ENCODE peak calls at places on chromosomes 2 and 18, in nine cellular contexts. Z, I, E, S, C, D, T, P and B are unnamed samples.

GRCh38 chr2:227834423-227834822 is 20.8 kb downstream of the CCL20 start:
- DNase-seq in T (no peak), D (no peak), C (no peak), I (no peak), P (no peak), E (no peak), S (no peak), Z (no peak), B (no peak)

GRCh38 chr18:12879840-12880531 is 4.1 kb downstream of the PTPN2 start:
- DNase-seq in C (no peak), S (no peak), I (no peak), Z (no peak), D (no peak), P (no peak), T (no peak), E (no peak), B (no peak)

GRCh38 chr2:148207111-148207510 is 186.2 kb downstream of the MBD5 start:
- DNase-seq in I (no peak), D (no peak), P (no peak), C (no peak), S (no peak), Z (no peak), E (no peak), T (no peak), B (no peak)

GRCh38 chr2:221844187-221844586 is 272.1 kb upstream of the EPHA4 start:
- DNase-seq in C (no peak), E (no peak), T (no peak), I (no peak), D (no peak), Z (no peak), S (no peak), P (no peak), B (peak; percentile 9)

GRCh38 chr18:36467614-36468013 is 170.1 kb downstream of the FHOD3 start:
- DNase-seq in D (no peak), T (no peak), I (no peak), C (no peak), P (no peak), S (no peak), E (no peak), Z (no peak), B (no peak)

GRCh38 chr18:3688682-3689081 is 238.7 kb downstream of the TGIF1 start:
- DNase-seq in P (peak; percentile 98), Z (peak; percentile 88), S (no peak), E (no peak), C (no peak), D (no peak), T (peak; percentile 98), I (no peak), B (no peak)

GRCh38 chr18:79916128-79916494 is 35.3 kb downstream of the SLC66A2 start:
- DNase-seq in E (no peak), P (no peak), I (no peak), S (peak; percentile 27), T (no peak), D (no peak), C (peak; percentile 61), Z (no peak), B (no peak)

GRCh38 chr2:236538242-236538641 is 31.4 kb upstream of the ACKR3 start:
- DNase-seq in Z (no peak), T (no peak), P (no peak), C (no peak), E (no peak), D (no peak), I (no peak), S (no peak), B (peak; percentile 52)

GRCh38 chr2:231286964-231287363 is 88.5 kb downstream of the ARMC9 start:
- DNase-seq in I (no peak), D (no peak), E (no peak), T (no peak), S (no peak), Z (no peak), C (no peak), P (no peak), B (no peak)

GRCh38 chr2:28507806-28508764 is 12.2 kb downstream of the PLB1 start:
- DNase-seq in D (peak; percentile 44), C (peak; percentile 81), I (no peak), S (no peak), P (no peak), T (peak; percentile 53), Z (no peak), E (peak; percentile 33), B (no peak)

GRCh38 chr2:64548795-64549194 is 24.7 kb downstream of the AFTPH start:
- DNase-seq in P (no peak), D (no peak), C (no peak), S (no peak), E (no peak), Z (no peak), I (no peak), T (peak; percentile 65), B (no peak)

GRCh38 chr18:67485655-67486054 is 30.9 kb downstream of the DSEL start:
- DNase-seq in I (no peak), E (no peak), Z (no peak), C (no peak), S (no peak), D (no peak), T (no peak), P (no peak), B (no peak)

GRCh38 chr2:105397959-105398521 is 811 bp downstream of the FHL2 start:
- DNase-seq in C (no peak), S (no peak), P (peak; percentile 45), Z (no peak), E (no peak), I (no peak), T (peak; percentile 39), D (no peak), B (no peak)

GRCh38 chr2:124272442-124272841 is 247.4 kb downstream of the CNTNAP5 start:
- DNase-seq in E (no peak), D (no peak), P (no peak), I (no peak), T (no peak), Z (no peak), C (no peak), S (no peak), B (no peak)

GRCh38 chr2:218889937-218890336 is 9.3 kb downstream of the WNT10A start:
- DNase-seq in S (peak; percentile 62), Z (no peak), C (peak; percentile 47), T (no peak), P (no peak), D (no peak), I (no peak), E (no peak), B (no peak)

GRCh38 chr2:235954281-235954680 is 213.9 kb downstream of the GBX2 start:
- DNase-seq in Z (no peak), C (no peak), S (peak; percentile 9), T (no peak), P (no peak), E (no peak), D (no peak), I (no peak), B (no peak)

GRCh38 chr2:162212366-162212765 is 30.9 kb downstream of the FAP start:
- DNase-seq in C (no peak), D (no peak), E (no peak), I (no peak), Z (no peak), S (no peak), P (peak; percentile 28), T (no peak), B (no peak)

GRCh38 chr18:73826098-73826497 is 321.5 kb downstream of the FBXO15 start:
- DNase-seq in Z (no peak), P (peak; percentile 41), I (no peak), S (no peak), C (no peak), T (no peak), E (no peak), D (no peak), B (no peak)

GRCh38 chr2:181984814-181985631 is 630 bp upstream of the PPP1R1C start:
- DNase-seq in D (no peak), P (no peak), S (no peak), E (no peak), C (no peak), I (no peak), Z (no peak), T (no peak), B (no peak)

GRCh38 chr2:23602113-23602512 is 217.1 kb downstream of the KLHL29 start:
- DNase-seq in P (peak; percentile 56), S (peak; percentile 75), E (peak; percentile 41), D (no peak), Z (peak; percentile 95), I (no peak), T (peak; percentile 82), C (peak; percentile 53), B (no peak)

GRCh38 chr2:39593439-39594393 is 72.0 kb upstream of the TMEM178A start:
- DNase-seq in S (no peak), E (peak; percentile 39), P (peak; percentile 85), Z (peak; percentile 44), T (peak; percentile 87), C (no peak), D (peak; percentile 37), I (peak; percentile 8), B (no peak)

GRCh38 chr2:23489471-23490400 is 104.8 kb downstream of the KLHL29 start:
- DNase-seq in I (no peak), D (no peak), T (peak; percentile 25), C (peak; percentile 60), P (no peak), S (no peak), Z (no peak), E (no peak), B (no peak)

DNA sequence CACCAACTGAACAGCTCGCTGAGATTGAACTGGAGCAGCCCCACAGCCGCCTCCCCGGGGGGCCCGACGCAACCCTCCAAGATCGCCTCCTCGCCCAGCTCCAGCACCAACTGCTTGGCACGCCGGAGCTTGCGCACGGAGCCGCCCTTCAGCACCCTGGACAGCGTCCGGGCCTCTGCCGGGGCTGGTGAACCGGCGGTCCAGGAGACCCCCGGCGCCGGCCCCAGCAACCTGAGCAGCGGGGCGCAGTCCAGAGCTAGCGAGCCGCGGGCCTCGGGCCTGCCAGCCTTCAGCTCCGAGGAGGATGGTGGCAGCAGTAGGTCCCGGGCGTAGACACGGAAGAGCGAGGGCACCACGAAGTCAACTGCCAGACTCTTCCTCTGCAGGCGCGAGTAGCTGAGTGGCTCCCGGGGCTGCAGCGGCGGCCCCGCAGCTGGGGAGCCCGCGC is 1.2 kb downstream of the ALK start:
- DNase-seq in P (peak; percentile 14), E (peak; percentile 16), S (peak; percentile 87), I (no peak), T (peak; percentile 60), Z (peak; percentile 6), C (peak; percentile 86), D (peak; percentile 45), B (peak; percentile 36)
- H3K4me3 ChIP-seq in P (no peak overlapping the region), E (peak overlapping the region; percentile 47), S (no peak overlapping the region), I (peak overlapping the region; percentile 55), T (no peak overlapping the region), Z (peak overlapping the region; percentile 46), C (no peak overlapping the region), D (peak overlapping the region; percentile 51), B (no peak overlapping the region)

GRCh38 chr2:197308635-197309368 is 1.8 kb downstream of the ANKRD44 start:
- DNase-seq in S (no peak), P (no peak), T (no peak), Z (no peak), E (no peak), C (no peak), I (no peak), D (no peak), B (no peak)
- H3K4me3 ChIP-seq in S (peak overlapping the region; percentile 78), P (no peak overlapping the region), T (no peak overlapping the region), Z (no peak overlapping the region), E (no peak overlapping the region), C (peak overlapping the region; percentile 13), I (peak overlapping the region; percentile 85), D (peak overlapping the region; percentile 72), B (peak overlapping the region; percentile 90)

GRCh38 chr18:24860978-24861680 is 400.7 kb downstream of the HRH4 start:
- DNase-seq in E (no peak), I (no peak), T (no peak), Z (no peak), S (no peak), C (no peak), D (no peak), P (no peak), B (no peak)
- H3K4me3 ChIP-seq in E (no peak overlapping the region), I (no peak overlapping the region), T (no peak overlapping the region), Z (no peak overlapping the region), S (no peak overlapping the region), C (no peak overlapping the region), D (no peak overlapping the region), P (no peak overlapping the region), B (no peak overlapping the region)

GRCh38 chr2:130837175-130837810 is 579 bp downstream of the ARHGEF4 start:
- DNase-seq in S (no peak), C (no peak), D (no peak), P (no peak), T (no peak), I (no peak), E (no peak), Z (no peak), B (no peak)
- H3K4me3 ChIP-seq in S (no peak overlapping the region), C (no peak overlapping the region), D (peak overlapping the region; percentile 54), P (no peak overlapping the region), T (no peak overlapping the region), I (peak overlapping the region; percentile 44), E (peak overlapping the region; percentile 61), Z (peak overlapping the region; percentile 29), B (no peak overlapping the region)